ENCODE peak calls at places on chromosomes 7 and 10, in five cellular contexts. One of them, this sample, is unnamed.

GRCh38 chr10:31678573-31679122 is 250.0 kb downstream of the ARHGAP12 start:
- DNase-seq in lower leg skin: no peak
- DNase-seq in A549: no peak
- DNase-seq in AG09319: no peak
- DNase-seq in Peyer's patch: no peak
- DNase-seq in this sample: no peak

GRCh38 chr10:127492607-127493250 is 56.4 kb upstream of the NPS start:
- DNase-seq in AG09319: no peak
- DNase-seq in Peyer's patch: no peak
- DNase-seq in lower leg skin: no peak
- DNase-seq in A549: peak; percentile 30
- DNase-seq in this sample: no peak

GRCh38 chr7:157605638-157606037 is 268.8 kb downstream of the DNAJB6 start:
- DNase-seq in A549: no peak
- DNase-seq in Peyer's patch: no peak
- DNase-seq in lower leg skin: no peak
- DNase-seq in AG09319: no peak
- DNase-seq in this sample: no peak

GRCh38 chr7:22555476-22555875 is 55.5 kb upstream of the STEAP1B start:
- DNase-seq in AG09319: no peak
- DNase-seq in lower leg skin: no peak
- DNase-seq in Peyer's patch: no peak
- DNase-seq in A549: no peak
- DNase-seq in this sample: no peak

GRCh38 chr10:122515022-122515424 is 45.5 kb upstream of the DMBT1 start:
- DNase-seq in AG09319: no peak
- DNase-seq in Peyer's patch: no peak
- DNase-seq in lower leg skin: no peak
- DNase-seq in A549: no peak
- DNase-seq in this sample: peak; percentile 12

GRCh38 chr10:69124558-69125121 is 662 bp downstream of the VPS26A start:
- DNase-seq in AG09319: peak; percentile 7
- DNase-seq in A549: peak; percentile 51
- DNase-seq in lower leg skin: peak; percentile 36
- DNase-seq in Peyer's patch: peak; percentile 81
- DNase-seq in this sample: peak; percentile 62

GRCh38 chr7:32943654-32944030 is 13.6 kb upstream of the FKBP9 start:
- DNase-seq in Peyer's patch: no peak
- DNase-seq in lower leg skin: no peak
- DNase-seq in AG09319: no peak
- DNase-seq in A549: no peak
- DNase-seq in this sample: no peak

GRCh38 chr10:66827353-66827752 is 98.5 kb upstream of the LRRTM3 start:
- DNase-seq in AG09319: no peak
- DNase-seq in lower leg skin: no peak
- DNase-seq in Peyer's patch: no peak
- DNase-seq in A549: no peak
- DNase-seq in this sample: peak; percentile 65

GRCh38 chr7:21568762-21569161 is 25.9 kb downstream of the DNAH11 start:
- DNase-seq in A549: peak; percentile 7
- DNase-seq in lower leg skin: no peak
- DNase-seq in AG09319: no peak
- DNase-seq in Peyer's patch: no peak
- DNase-seq in this sample: no peak

GRCh38 chr10:21296575-21297355 is 228.7 kb downstream of the SKIDA1 start:
- DNase-seq in lower leg skin: no peak
- DNase-seq in A549: no peak
- DNase-seq in AG09319: no peak
- DNase-seq in Peyer's patch: no peak
- DNase-seq in this sample: no peak

GRCh38 chr10:77192402-77192801 is 445.2 kb downstream of the KCNMA1 start:
- DNase-seq in A549: no peak
- DNase-seq in lower leg skin: no peak
- DNase-seq in Peyer's patch: no peak
- DNase-seq in AG09319: no peak
- DNase-seq in this sample: no peak

GRCh38 chr7:20219446-20220292 is 2.5 kb upstream of the MACC1 start:
- DNase-seq in A549: peak; percentile 39
- DNase-seq in Peyer's patch: peak; percentile 96
- DNase-seq in AG09319: no peak
- DNase-seq in lower leg skin: peak; percentile 66
- DNase-seq in this sample: peak; percentile 93

GRCh38 chr7:88635149-88635548 is 124.4 kb upstream of the ZNF804B start:
- DNase-seq in lower leg skin: no peak
- DNase-seq in Peyer's patch: no peak
- DNase-seq in A549: no peak
- DNase-seq in AG09319: no peak
- DNase-seq in this sample: no peak

GRCh38 chr10:95517536-95518454 is 43.4 kb downstream of the SORBS1 start:
- DNase-seq in A549: no peak
- DNase-seq in Peyer's patch: peak; percentile 63
- DNase-seq in AG09319: no peak
- DNase-seq in lower leg skin: no peak
- DNase-seq in this sample: peak; percentile 32

GRCh38 chr7:100013328-100013676 is 2.1 kb upstream of the ZKSCAN1 start:
- DNase-seq in lower leg skin: no peak
- DNase-seq in AG09319: no peak
- DNase-seq in Peyer's patch: no peak
- DNase-seq in A549: no peak
- DNase-seq in this sample: no peak

GRCh38 chr10:21953585-21954057 is 49.9 kb downstream of the DNAJC1 start:
- DNase-seq in Peyer's patch: no peak
- DNase-seq in lower leg skin: no peak
- DNase-seq in AG09319: peak; percentile 16
- DNase-seq in A549: peak; percentile 69
- DNase-seq in this sample: peak; percentile 74

GRCh38 chr10:33291053-33291592 is 43.3 kb downstream of the NRP1 start:
- DNase-seq in lower leg skin: no peak
- DNase-seq in Peyer's patch: no peak
- DNase-seq in A549: peak; percentile 63
- DNase-seq in AG09319: peak; percentile 81
- DNase-seq in this sample: peak; percentile 82

GRCh38 chr10:124596914-124597676 is 135.5 kb downstream of the LHPP start:
- DNase-seq in AG09319: no peak
- DNase-seq in lower leg skin: no peak
- DNase-seq in Peyer's patch: no peak
- DNase-seq in A549: no peak
- DNase-seq in this sample: no peak

GRCh38 chr10:100364735-100365391 is 17.8 kb downstream of the SCD start:
- DNase-seq in Peyer's patch: peak; percentile 92
- DNase-seq in AG09319: no peak
- DNase-seq in lower leg skin: peak; percentile 83
- DNase-seq in A549: peak; percentile 95
- DNase-seq in this sample: peak; percentile 84

GRCh38 chr10:72122221-72122620 is 33.9 kb upstream of the SPOCK2 start:
- DNase-seq in lower leg skin: no peak
- DNase-seq in Peyer's patch: no peak
- DNase-seq in AG09319: no peak
- DNase-seq in A549: no peak
- DNase-seq in this sample: no peak

GRCh38 chr10:3512263-3512662 is 272.7 kb downstream of the KLF6 start:
- DNase-seq in A549: no peak
- DNase-seq in lower leg skin: no peak
- DNase-seq in Peyer's patch: no peak
- DNase-seq in AG09319: no peak
- DNase-seq in this sample: no peak

GRCh38 chr7:46003896-46004875 is 83.1 kb upstream of the IGFBP3 start:
- DNase-seq in lower leg skin: no peak
- DNase-seq in Peyer's patch: no peak
- DNase-seq in AG09319: no peak
- DNase-seq in A549: peak; percentile 50
- DNase-seq in this sample: peak; percentile 60

GRCh38 chr7:145106001-145106400 is 270.1 kb upstream of the TPK1 start:
- DNase-seq in lower leg skin: no peak
- DNase-seq in Peyer's patch: no peak
- DNase-seq in A549: no peak
- DNase-seq in AG09319: no peak
- DNase-seq in this sample: no peak

GRCh38 chr7:128887169-128888038 is 23.1 kb downstream of the KCP start:
- DNase-seq in A549: no peak
- DNase-seq in AG09319: no peak
- DNase-seq in Peyer's patch: no peak
- DNase-seq in lower leg skin: no peak
- DNase-seq in this sample: no peak

GRCh38 chr7:19773361-19773760 is at the start of gene TMEM196:
- DNase-seq in A549: no peak
- DNase-seq in AG09319: no peak
- DNase-seq in lower leg skin: no peak
- DNase-seq in Peyer's patch: no peak
- DNase-seq in this sample: no peak

GRCh38 chr10:128859738-128860386 is 607.2 kb upstream of the MGMT start:
- DNase-seq in Peyer's patch: peak; percentile 61
- DNase-seq in AG09319: no peak
- DNase-seq in A549: peak; percentile 32
- DNase-seq in lower leg skin: peak; percentile 15
- DNase-seq in this sample: no peak

GRCh38 chr10:271722-272121 is 136.5 kb downstream of the ZMYND11 start:
- DNase-seq in Peyer's patch: no peak
- DNase-seq in A549: no peak
- DNase-seq in lower leg skin: no peak
- DNase-seq in AG09319: no peak
- DNase-seq in this sample: no peak

GRCh38 chr10:131797626-131798025 is 103.2 kb upstream of the PPP2R2D start:
- DNase-seq in Peyer's patch: no peak
- DNase-seq in A549: no peak
- DNase-seq in AG09319: no peak
- DNase-seq in lower leg skin: no peak
- DNase-seq in this sample: no peak

GRCh38 chr10:27513451-27514191 is 9.5 kb downstream of the RAB18 start:
- DNase-seq in lower leg skin: no peak
- DNase-seq in Peyer's patch: no peak
- DNase-seq in AG09319: no peak
- DNase-seq in A549: no peak
- DNase-seq in this sample: peak; percentile 57

GRCh38 chr10:126315471-126316177 is 72.7 kb downstream of the ADAM12 start:
- DNase-seq in lower leg skin: no peak
- DNase-seq in Peyer's patch: no peak
- DNase-seq in AG09319: peak; percentile 44
- DNase-seq in A549: no peak
- DNase-seq in this sample: peak; percentile 95

GRCh38 chr10:123496996-123497660 is 169.0 kb upstream of the GPR26 start:
- DNase-seq in A549: no peak
- DNase-seq in AG09319: no peak
- DNase-seq in lower leg skin: no peak
- DNase-seq in Peyer's patch: no peak
- DNase-seq in this sample: no peak

GRCh38 chr7:5682889-5683670 is 98.4 kb downstream of the RNF216 start:
- DNase-seq in Peyer's patch: no peak
- DNase-seq in AG09319: no peak
- DNase-seq in lower leg skin: no peak
- DNase-seq in A549: no peak
- DNase-seq in this sample: no peak

GRCh38 chr7:42878303-42878702 is 33.6 kb downstream of the C7orf25 start:
- DNase-seq in AG09319: no peak
- DNase-seq in A549: no peak
- DNase-seq in Peyer's patch: no peak
- DNase-seq in lower leg skin: no peak
- DNase-seq in this sample: no peak

DNA sequence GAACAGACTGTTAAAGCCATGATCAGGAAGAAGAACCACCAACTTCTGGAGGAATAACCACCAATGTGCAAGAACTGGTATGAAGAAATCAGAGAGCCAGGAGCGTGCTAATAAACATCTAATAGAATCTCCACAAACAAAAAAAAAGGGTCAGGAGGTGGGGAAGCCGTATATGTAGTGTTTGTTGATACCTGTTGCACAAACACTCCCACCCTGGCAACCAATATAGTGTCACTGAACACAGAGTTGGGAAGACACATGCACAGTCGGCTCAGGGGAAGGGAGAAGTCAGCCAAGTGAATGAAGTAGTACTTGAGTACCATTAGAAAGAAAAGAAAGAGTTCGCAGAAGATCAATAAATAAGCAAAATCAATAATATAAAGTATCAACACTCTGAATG is 400.1 kb downstream of the PARD3 start:
- DNase-seq in lower leg skin: no peak
- DNase-seq in AG09319: no peak
- DNase-seq in A549: no peak
- DNase-seq in Peyer's patch: no peak
- DNase-seq in this sample: no peak
- TF ChIP-seq CTCF in lower leg skin: no peak
- TF ChIP-seq CTCF in AG09319: no peak
- TF ChIP-seq CTCF in A549: no peak
- TF ChIP-seq CTCF in Peyer's patch: no peak
- TF ChIP-seq CTCF in this sample: no peak

DNA sequence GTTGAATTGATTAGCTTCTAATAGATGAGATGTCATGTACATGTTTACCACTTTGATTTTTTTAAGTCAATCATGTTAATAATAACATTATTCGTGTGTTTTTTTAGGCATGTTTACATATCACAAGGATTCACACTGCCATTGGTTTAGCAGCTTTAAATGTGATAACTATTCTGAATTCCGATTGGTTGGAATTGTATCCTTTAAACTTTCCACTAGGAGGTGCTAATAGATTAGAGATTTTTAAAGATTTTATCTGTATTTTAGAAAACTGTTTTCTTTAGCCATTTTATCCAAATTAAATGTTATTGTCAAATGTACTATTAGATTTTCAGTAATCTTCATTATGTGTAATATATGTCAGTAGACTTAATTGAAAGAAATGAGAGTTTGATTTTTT is 83.2 kb downstream of the HECTD2 start:
- DNase-seq in lower leg skin: no peak
- DNase-seq in A549: peak; percentile 61
- DNase-seq in AG09319: peak; percentile 20
- DNase-seq in Peyer's patch: no peak
- DNase-seq in this sample: peak; percentile 75
- TF ChIP-seq CTCF in lower leg skin: no peak
- TF ChIP-seq CTCF in A549: peak; percentile 64
- TF ChIP-seq CTCF in AG09319: peak; percentile 39
- TF ChIP-seq CTCF in Peyer's patch: peak; percentile 55
- TF ChIP-seq CTCF in this sample: peak; percentile 44

DNA sequence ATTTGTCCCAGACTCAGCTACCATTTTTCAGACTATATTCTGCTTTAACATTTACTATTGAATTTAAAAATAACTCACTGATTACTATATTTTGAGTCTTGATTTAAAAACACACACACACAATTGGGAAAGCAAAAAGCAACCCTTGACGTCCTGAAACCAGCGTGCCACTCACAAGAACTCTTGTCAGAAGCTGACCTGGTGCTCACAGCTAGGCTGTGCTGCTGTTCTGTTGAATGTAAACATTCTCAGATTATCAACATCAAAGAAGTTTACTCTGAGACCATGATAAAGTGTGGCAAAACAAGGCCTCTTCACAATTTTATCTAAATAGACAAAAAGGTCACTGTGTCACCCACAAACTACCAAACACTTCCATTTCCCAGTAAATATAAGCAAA is 62.6 kb upstream of the CACNA2D1 start:
- DNase-seq in Peyer's patch: no peak
- DNase-seq in AG09319: no peak
- DNase-seq in A549: no peak
- DNase-seq in lower leg skin: no peak
- DNase-seq in this sample: no peak
- TF ChIP-seq CTCF in Peyer's patch: no peak
- TF ChIP-seq CTCF in AG09319: no peak
- TF ChIP-seq CTCF in A549: no peak
- TF ChIP-seq CTCF in lower leg skin: no peak
- TF ChIP-seq CTCF in this sample: no peak

GRCh38 chr10:48614481-48615383 is 9.9 kb upstream of the ARHGAP22 start:
- DNase-seq in AG09319: peak; percentile 57
- DNase-seq in Peyer's patch: no peak
- DNase-seq in A549: no peak
- DNase-seq in lower leg skin: no peak
- DNase-seq in this sample: peak; percentile 48
- TF ChIP-seq CTCF in AG09319: peak; percentile 26
- TF ChIP-seq CTCF in Peyer's patch: no peak
- TF ChIP-seq CTCF in A549: peak; percentile 16
- TF ChIP-seq CTCF in lower leg skin: no peak
- TF ChIP-seq CTCF in this sample: peak; percentile 44